ENCODE peak calls at places on chromosomes 7 and 10, in eight cellular contexts. R is lower lobe of right lung, Z is right lobe of liver, T is CD14-positive monocyte, J is lung, W is endothelial cell of umbilical vein, B is AG09309, Y is body of pancreas. G is an unnamed sample.

GRCh38 chr10:77248104-77248503 is 389.5 kb downstream of the KCNMA1 start:
- DNase-seq in R (no peak), Z (no peak), T (no peak), J (no peak), W (no peak), B (no peak), Y (no peak), G (no peak)

GRCh38 chr10:91636892-91637291 is 4.0 kb upstream of the PPP1R3C start:
- DNase-seq in R (no peak), Z (peak), T (no peak), J (no peak), W (no peak), B (no peak), Y (no peak), G (no peak)

GRCh38 chr7:25846722-25847121 is 305.3 kb upstream of the NFE2L3 start:
- DNase-seq in R (no peak), Z (peak), T (no peak), J (peak), W (peak), B (no peak), Y (peak), G (peak)

GRCh38 chr7:130932667-130933432 is 198.8 kb upstream of the KLF14 start:
- DNase-seq in R (no peak), Z (no peak), T (no peak), J (no peak), W (no peak), B (no peak), Y (no peak), G (no peak)

GRCh38 chr10:130491011-130491697 is 355.0 kb downstream of the GLRX3 start:
- DNase-seq in R (no peak), Z (peak), T (peak), J (no peak), W (no peak), B (no peak), Y (no peak), G (no peak)

GRCh38 chr7:111708072-111708471 is 145.8 kb upstream of the IMMP2L start:
- DNase-seq in R (no peak), Z (no peak), T (no peak), J (no peak), W (no peak), B (no peak), Y (no peak), G (no peak)

GRCh38 chr10:31346953-31347352 is 27.9 kb downstream of the ZEB1 start:
- DNase-seq in R (no peak), Z (no peak), T (no peak), J (no peak), W (no peak), B (no peak), Y (no peak), G (no peak)

GRCh38 chr10:33114451-33114944 is 156.5 kb upstream of the ITGB1 start:
- DNase-seq in R (no peak), Z (no peak), T (no peak), J (no peak), W (no peak), B (no peak), Y (no peak), G (no peak)

GRCh38 chr7:156458011-156458410 is 182.6 kb upstream of the RNF32 start:
- DNase-seq in R (no peak), Z (no peak), T (no peak), J (no peak), W (no peak), B (no peak), Y (no peak), G (no peak)

GRCh38 chr7:6160191-6160623 is 112.2 kb downstream of the CYTH3 start:
- DNase-seq in R (peak), Z (no peak), T (no peak), J (peak), W (peak), B (peak), Y (no peak), G (peak)

GRCh38 chr10:121070257-121070656 is 219.1 kb downstream of the WDR11 start:
- DNase-seq in R (no peak), Z (no peak), T (no peak), J (no peak), W (no peak), B (no peak), Y (no peak), G (peak)

GRCh38 chr7:107953924-107954303 is 49.0 kb downstream of the LAMB1 start:
- DNase-seq in R (no peak), Z (no peak), T (no peak), J (no peak), W (no peak), B (no peak), Y (no peak), G (no peak)

GRCh38 chr10:63515002-63515763 is 6.0 kb upstream of the REEP3 start:
- DNase-seq in R (no peak), Z (no peak), T (no peak), J (no peak), W (peak), B (peak), Y (no peak), G (no peak)

GRCh38 chr7:26508917-26509316 is 217.3 kb downstream of the SNX10 start:
- DNase-seq in R (no peak), Z (no peak), T (no peak), J (no peak), W (no peak), B (no peak), Y (no peak), G (no peak)

GRCh38 chr7:70178787-70179186 is 580.5 kb downstream of the AUTS2 start:
- DNase-seq in R (peak), Z (no peak), T (no peak), J (peak), W (no peak), B (no peak), Y (peak), G (no peak)

GRCh38 chr10:33559105-33559504 is 224.6 kb upstream of the NRP1 start:
- DNase-seq in R (no peak), Z (no peak), T (no peak), J (no peak), W (no peak), B (peak), Y (no peak), G (no peak)

GRCh38 chr10:48659790-48660189 is 24.9 kb upstream of the WDFY4 start:
- DNase-seq in R (no peak), Z (no peak), T (no peak), J (no peak), W (peak), B (no peak), Y (no peak), G (no peak)

GRCh38 chr10:5620223-5620721 is 46.1 kb downstream of the ASB13 start:
- DNase-seq in R (peak), Z (no peak), T (no peak), J (no peak), W (no peak), B (no peak), Y (no peak), G (no peak)

GRCh38 chr7:26515462-26515861 is 223.8 kb downstream of the SNX10 start:
- DNase-seq in R (no peak), Z (peak), T (no peak), J (no peak), W (no peak), B (no peak), Y (peak), G (peak)

GRCh38 chr10:72037811-72038210 is 50.5 kb downstream of the SPOCK2 start:
- DNase-seq in R (no peak), Z (no peak), T (no peak), J (no peak), W (no peak), B (no peak), Y (no peak), G (no peak)

GRCh38 chr7:157928171-157928794 is 591.5 kb downstream of the DNAJB6 start:
- DNase-seq in R (no peak), Z (no peak), T (peak), J (no peak), W (no peak), B (no peak), Y (no peak), G (no peak)

GRCh38 chr7:157926107-157926506 is 589.3 kb downstream of the DNAJB6 start:
- DNase-seq in R (no peak), Z (no peak), T (peak), J (no peak), W (no peak), B (no peak), Y (no peak), G (no peak)

GRCh38 chr7:157927313-157927925 is 590.6 kb downstream of the DNAJB6 start:
- DNase-seq in R (no peak), Z (no peak), T (peak), J (no peak), W (no peak), B (no peak), Y (no peak), G (no peak)

GRCh38 chr7:157925383-157925875 is 588.6 kb downstream of the DNAJB6 start:
- DNase-seq in R (no peak), Z (no peak), T (peak), J (no peak), W (no peak), B (no peak), Y (no peak), G (no peak)

DNA sequence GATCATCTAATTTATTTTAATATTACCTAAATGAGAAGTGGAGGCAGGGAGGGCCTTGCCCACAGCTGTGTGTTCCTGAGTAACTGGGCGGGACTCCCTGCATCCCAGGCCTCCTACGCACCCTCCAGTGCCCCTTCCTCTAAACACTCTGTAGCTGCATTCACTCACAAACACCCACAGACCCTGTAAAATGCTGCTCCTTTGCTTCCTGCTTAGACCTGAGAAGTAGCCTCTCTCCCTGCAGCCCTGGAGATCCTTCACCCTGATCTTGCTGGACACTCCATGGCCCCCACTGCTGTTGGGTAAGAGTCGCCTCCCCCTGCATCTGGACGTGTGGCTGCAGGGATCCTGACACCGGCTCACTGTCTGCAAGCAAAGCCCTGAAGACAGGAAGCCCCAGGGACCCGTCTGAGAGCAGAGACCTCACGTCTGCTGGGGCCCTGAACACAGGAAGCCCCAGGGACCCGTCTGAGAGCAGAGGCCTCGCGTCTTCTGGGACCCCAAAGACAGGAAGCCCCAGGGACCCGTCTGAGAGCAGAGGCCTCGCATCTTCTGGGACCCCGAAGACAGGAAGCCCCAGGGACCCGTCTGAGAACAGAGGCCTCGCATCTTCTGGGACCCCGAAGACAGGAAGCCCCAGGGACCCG is 589.8 kb downstream of the DNAJB6 start:
- DNase-seq in R (no peak), Z (no peak), T (peak), J (no peak), W (no peak), B (no peak), Y (no peak), G (no peak)
- TF ChIP-seq CTCF in R (no peak), Z (no peak), T (no peak), J (no peak), W (no peak), B (no peak), Y (no peak), G (no peak)

GRCh38 chr7:47484923-47485639 is 96.8 kb downstream of the TNS3 start:
- DNase-seq in R (no peak), Z (no peak), T (no peak), J (no peak), W (no peak), B (no peak), Y (no peak), G (no peak)

GRCh38 chr7:47482013-47482761 is 99.7 kb downstream of the TNS3 start:
- DNase-seq in R (no peak), Z (no peak), T (peak), J (peak), W (peak), B (peak), Y (peak), G (peak)

GRCh38 chr7:47484457-47484856 is 97.5 kb downstream of the TNS3 start:
- DNase-seq in R (no peak), Z (no peak), T (no peak), J (no peak), W (no peak), B (no peak), Y (no peak), G (no peak)

GRCh38 chr7:47485640-47486435 is 96.1 kb downstream of the TNS3 start:
- DNase-seq in R (no peak), Z (peak), T (no peak), J (peak), W (no peak), B (no peak), Y (peak), G (no peak)

GRCh38 chr7:47483604-47484273 is 98.2 kb downstream of the TNS3 start:
- DNase-seq in R (no peak), Z (no peak), T (no peak), J (no peak), W (no peak), B (no peak), Y (no peak), G (no peak)
- TF ChIP-seq CTCF in R (peak), Z (no peak), T (no peak), J (no peak), W (no peak), B (no peak), Y (no peak), G (no peak)

GRCh38 chr7:45215611-45216062 is 58.0 kb downstream of the RAMP3 start:
- DNase-seq in R (no peak), Z (no peak), T (no peak), J (no peak), W (no peak), B (no peak), Y (no peak), G (no peak)

GRCh38 chr7:45216622-45217165 is 59.1 kb downstream of the RAMP3 start:
- DNase-seq in R (no peak), Z (no peak), T (no peak), J (no peak), W (no peak), B (no peak), Y (no peak), G (no peak)

GRCh38 chr7:45219130-45219529 is 61.5 kb downstream of the RAMP3 start:
- DNase-seq in R (no peak), Z (no peak), T (no peak), J (no peak), W (no peak), B (no peak), Y (no peak), G (no peak)

GRCh38 chr7:45216181-45216580 is 58.6 kb downstream of the RAMP3 start:
- DNase-seq in R (no peak), Z (no peak), T (no peak), J (no peak), W (no peak), B (no peak), Y (no peak), G (no peak)

DNA sequence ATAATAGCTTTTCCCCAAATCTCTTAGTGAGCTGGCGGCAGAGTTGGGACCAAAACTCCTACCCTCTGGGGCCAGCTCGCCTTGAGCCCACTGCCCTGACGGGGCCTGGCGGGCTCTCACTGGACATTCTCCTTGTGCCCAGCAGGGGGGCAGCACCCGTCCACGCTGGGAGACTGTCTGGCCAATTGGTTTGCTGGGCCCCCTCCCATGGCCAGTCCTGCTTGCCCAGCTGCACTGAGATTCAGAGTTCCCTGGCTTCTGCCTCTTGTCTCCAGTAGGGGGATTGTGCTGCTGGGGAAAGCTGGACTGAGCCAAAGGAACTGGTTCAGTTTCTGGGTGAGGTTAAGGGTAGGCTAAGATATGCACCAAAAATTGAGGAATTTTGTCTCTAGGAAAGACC is 59.8 kb downstream of the RAMP3 start:
- DNase-seq in R (no peak), Z (no peak), T (no peak), J (no peak), W (no peak), B (no peak), Y (no peak), G (no peak)
- TF ChIP-seq CTCF in R (peak), Z (no peak), T (peak), J (no peak), W (peak), B (peak), Y (no peak), G (no peak)

DNA sequence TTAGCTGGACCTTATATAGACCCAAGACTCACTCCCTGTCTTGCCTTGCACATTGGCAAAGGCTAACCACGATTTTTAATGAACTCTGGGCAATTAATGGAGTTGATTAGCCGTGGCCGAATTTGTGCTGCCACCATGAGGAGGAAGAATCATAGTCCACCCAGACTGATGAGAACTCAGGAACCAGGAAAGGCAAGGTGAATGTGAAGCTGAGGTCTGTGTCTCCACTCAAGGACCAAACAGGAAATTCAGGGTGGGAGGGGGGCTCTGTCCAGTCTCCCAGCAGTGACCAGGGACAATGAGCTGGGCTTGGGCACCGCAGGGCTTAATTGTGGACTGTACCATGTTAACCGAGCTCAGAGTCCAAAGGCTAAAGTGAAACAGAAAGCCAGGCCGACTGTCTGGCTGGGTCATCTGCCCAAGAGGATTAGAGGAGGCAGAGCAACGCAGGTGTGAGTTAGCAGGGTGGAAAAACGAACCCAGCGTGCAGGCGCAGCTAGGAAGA is 127.0 kb upstream of the JCAD start:
- DNase-seq in R (no peak), Z (peak), T (no peak), J (no peak), W (peak), B (no peak), Y (no peak), G (peak)
- TF ChIP-seq CTCF in R (peak), Z (peak), T (no peak), J (peak), W (peak), B (peak), Y (no peak), G (peak)

GRCh38 chr10:106609867-106610266 is 554.6 kb downstream of the SORCS1 start:
- DNase-seq in R (no peak), Z (no peak), T (no peak), J (no peak), W (no peak), B (no peak), Y (no peak), G (no peak)
- TF ChIP-seq CTCF in R (no peak), Z (no peak), T (peak), J (no peak), W (no peak), B (no peak), Y (no peak), G (no peak)

GRCh38 chr7:151745090-151745638 is 131.8 kb downstream of the PRKAG2 start:
- DNase-seq in R (peak), Z (peak), T (peak), J (peak), W (no peak), B (peak), Y (peak), G (no peak)
- TF ChIP-seq CTCF in R (peak), Z (no peak), T (peak), J (no peak), W (no peak), B (peak), Y (no peak), G (no peak)

GRCh38 chr7:95255691-95256090 is 68.6 kb downstream of the PON1 start:
- DNase-seq in R (no peak), Z (no peak), T (no peak), J (no peak), W (no peak), B (no peak), Y (no peak), G (no peak)

GRCh38 chr7:95246935-95247370 is 77.4 kb downstream of the PON1 start:
- DNase-seq in R (no peak), Z (peak), T (no peak), J (peak), W (peak), B (peak), Y (peak), G (peak)

GRCh38 chr7:95251966-95252365 is 72.4 kb downstream of the PON1 start:
- DNase-seq in R (no peak), Z (no peak), T (no peak), J (no peak), W (no peak), B (no peak), Y (no peak), G (no peak)

GRCh38 chr7:95245828-95246227 is 78.5 kb downstream of the PON1 start:
- DNase-seq in R (no peak), Z (no peak), T (no peak), J (no peak), W (no peak), B (no peak), Y (no peak), G (no peak)

DNA sequence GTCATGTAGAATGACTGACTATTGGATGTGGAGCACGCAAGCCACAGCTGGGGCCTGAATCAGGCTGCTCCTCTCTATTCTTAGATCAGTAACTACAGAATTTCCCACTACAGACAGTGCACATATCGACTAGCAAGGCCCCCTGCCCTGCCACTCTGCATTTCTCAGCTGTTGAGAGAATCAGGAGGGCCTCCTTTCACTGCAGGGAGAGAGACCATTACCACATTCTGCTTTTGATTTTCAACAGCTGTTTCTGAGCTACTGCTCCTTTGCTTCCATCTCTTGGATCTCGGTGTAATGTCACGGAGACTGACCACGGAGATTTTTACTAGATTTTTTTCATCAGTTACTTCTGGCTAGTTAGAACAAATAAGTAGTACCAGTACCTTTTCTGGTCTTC is 73.7 kb downstream of the PON1 start:
- DNase-seq in R (no peak), Z (no peak), T (no peak), J (no peak), W (no peak), B (no peak), Y (no peak), G (no peak)
- TF ChIP-seq CTCF in R (no peak), Z (no peak), T (no peak), J (no peak), W (no peak), B (no peak), Y (no peak), G (no peak)

DNA sequence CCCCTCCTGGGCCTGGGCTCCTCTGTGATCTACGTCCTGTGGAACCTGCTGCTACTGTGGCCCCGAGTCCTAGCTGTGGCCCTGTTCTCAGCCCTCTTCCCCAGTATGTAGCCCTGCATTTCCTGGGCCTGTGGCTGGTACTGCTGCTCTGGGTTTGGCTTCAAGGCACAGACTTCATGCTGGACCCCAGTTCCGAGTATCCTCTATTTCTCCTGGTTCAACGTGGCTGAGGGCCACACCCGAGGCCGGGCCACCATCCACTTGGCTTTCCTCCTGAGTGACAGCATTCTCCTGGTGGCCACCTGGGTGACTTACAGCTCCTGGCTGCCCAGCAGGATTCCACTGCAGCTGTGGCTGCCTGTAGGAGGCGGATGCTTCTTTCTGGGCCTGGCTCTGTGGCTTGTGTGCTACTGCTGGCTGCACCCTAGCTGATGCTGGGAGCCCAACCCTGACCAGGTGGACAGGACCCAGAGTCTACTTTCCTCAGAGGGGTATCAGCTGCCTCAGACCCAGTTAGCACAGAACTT is 37.8 kb upstream of the MMD2 start:
- DNase-seq in R (no peak), Z (no peak), T (no peak), J (no peak), W (no peak), B (no peak), Y (no peak), G (no peak)
- TF ChIP-seq CTCF in R (no peak), Z (no peak), T (no peak), J (no peak), W (no peak), B (no peak), Y (no peak), G (no peak)

G was measured in testis.